ENCODE peak calls at places on chromosomes 6 and 20, in ten cellular contexts. X, A, W, H, B, D, M, U, S and Y are unnamed samples.

GRCh38 chr6:5656226-5656625 is 350.5 kb downstream of the NRN1 start:
- DNase-seq in M (no peak), H (no peak), W (no peak), S (no peak), U (no peak), X (no peak), A (no peak), B (no peak), D (no peak), Y (no peak)

GRCh38 chr20:60013296-60014142 is 55.3 kb downstream of the CDH26 start:
- DNase-seq in M (no peak), A (no peak), X (no peak), H (no peak), U (peak), S (no peak), D (no peak), B (no peak), W (no peak), Y (no peak)

GRCh38 chr6:34810936-34811632 is 19.2 kb downstream of the BLTP3A start:
- DNase-seq in X (peak), U (no peak), A (no peak), D (no peak), B (no peak), S (peak), W (no peak), H (peak), M (no peak), Y (no peak)

GRCh38 chr20:34240698-34241615 is at the start of gene ASIP:
- DNase-seq in B (no peak), H (no peak), W (no peak), X (peak), M (no peak), A (no peak), U (no peak), D (no peak), S (no peak), Y (peak)

GRCh38 chr6:326896-327537 is 34.7 kb downstream of the DUSP22 start:
- DNase-seq in A (no peak), B (no peak), H (no peak), X (no peak), W (no peak), U (no peak), D (peak), S (no peak), M (no peak), Y (no peak)

GRCh38 chr6:159609813-159610212 is 83.2 kb downstream of the SOD2 start:
- DNase-seq in W (no peak), X (no peak), A (no peak), M (no peak), U (peak), S (peak), H (no peak), B (peak), D (no peak), Y (no peak)

GRCh38 chr6:82894653-82895259 is 170.9 kb downstream of the UBE3D start:
- DNase-seq in D (no peak), B (no peak), M (no peak), X (no peak), W (no peak), S (no peak), A (no peak), H (no peak), U (no peak), Y (no peak)

GRCh38 chr20:29314294-29314693 is 1943.2 kb upstream of the DEFB115 start:
- DNase-seq in W (no peak), A (no peak), H (no peak), X (no peak), M (no peak), B (no peak), S (no peak), U (no peak), D (no peak), Y (no peak)

GRCh38 chr6:113103618-113104390 is 753.3 kb upstream of the MARCKS start:
- DNase-seq in M (peak), X (no peak), S (peak), A (no peak), B (peak), W (peak), U (peak), H (no peak), D (no peak), Y (no peak)

GRCh38 chr6:90934081-90934480 is 347.2 kb upstream of the MAP3K7 start:
- DNase-seq in A (no peak), X (no peak), W (no peak), U (no peak), B (no peak), S (no peak), M (no peak), H (no peak), D (no peak), Y (no peak)

GRCh38 chr6:129923520-129923919 is 62.4 kb upstream of the TMEM244 start:
- DNase-seq in D (no peak), B (peak), A (no peak), H (no peak), S (peak), U (peak), W (peak), X (no peak), M (no peak), Y (no peak)

GRCh38 chr6:88141641-88142298 is 24.4 kb downstream of the CNR1 start:
- DNase-seq in D (no peak), W (no peak), B (no peak), U (no peak), X (no peak), A (peak), H (no peak), M (no peak), S (no peak), Y (no peak)

GRCh38 chr20:9258891-9259290 is 190.0 kb downstream of the PLCB4 start:
- DNase-seq in H (no peak), B (no peak), D (no peak), S (no peak), W (no peak), A (no peak), M (no peak), U (no peak), X (no peak), Y (no peak)

GRCh38 chr6:121590941-121591340 is 155.5 kb downstream of the GJA1 start:
- DNase-seq in H (no peak), A (no peak), W (no peak), U (no peak), B (no peak), M (no peak), S (no peak), D (no peak), X (no peak), Y (no peak)

GRCh38 chr6:34465551-34466241 is at the start of gene PACSIN1:
- DNase-seq in A (peak), X (peak), D (no peak), H (peak), W (no peak), M (no peak), B (no peak), U (peak), S (no peak), Y (no peak)

GRCh38 chr20:9079038-9079731 is 10.3 kb downstream of the PLCB4 start:
- DNase-seq in D (no peak), U (no peak), H (no peak), S (no peak), M (no peak), X (no peak), W (no peak), B (no peak), A (no peak), Y (no peak)

GRCh38 chr6:24680582-24680981 is 13.7 kb downstream of the ACOT13 start:
- DNase-seq in W (no peak), X (no peak), S (no peak), B (no peak), M (no peak), U (no peak), H (no peak), A (no peak), D (no peak), Y (no peak)

GRCh38 chr6:16985484-16986284 is 116.2 kb upstream of the STMND1 start:
- DNase-seq in S (peak), M (peak), U (peak), B (peak), W (peak), X (no peak), H (no peak), D (no peak), A (no peak), Y (no peak)

GRCh38 chr20:30594112-30594511 is 663.4 kb upstream of the DEFB115 start:
- DNase-seq in D (no peak), M (no peak), H (no peak), X (no peak), U (no peak), S (no peak), A (no peak), B (no peak), W (no peak), Y (no peak)

GRCh38 chr6:34657307-34657978 is 39.1 kb downstream of the ILRUN start:
- DNase-seq in M (peak), W (peak), H (peak), X (peak), D (no peak), S (peak), U (peak), B (peak), A (no peak), Y (peak)

GRCh38 chr20:32858189-32858588 is 534 bp upstream of the EFCAB8 start:
- DNase-seq in U (no peak), S (peak), M (no peak), H (no peak), D (no peak), W (no peak), A (peak), B (no peak), X (no peak), Y (no peak)

GRCh38 chr6:42163941-42164340 is 9.2 kb upstream of the GUCA1A start:
- DNase-seq in D (no peak), M (no peak), H (no peak), B (no peak), S (no peak), A (no peak), W (no peak), X (no peak), U (peak), Y (no peak)

GRCh38 chr6:5151955-5152401 is 66.8 kb downstream of the PPP1R3G start:
- DNase-seq in B (peak), W (peak), X (no peak), U (peak), A (no peak), M (no peak), H (no peak), D (no peak), S (peak), Y (no peak)

GRCh38 chr20:24568842-24569241 is 99.4 kb downstream of the SYNDIG1 start:
- DNase-seq in B (no peak), U (no peak), M (no peak), X (no peak), D (no peak), S (no peak), A (no peak), W (no peak), H (no peak), Y (no peak)

GRCh38 chr20:24837721-24838456 is 111.2 kb upstream of the CST7 start:
- DNase-seq in U (peak), D (no peak), M (peak), H (no peak), S (peak), B (no peak), X (no peak), W (peak), A (no peak), Y (no peak)

GRCh38 chr6:37285861-37286311 is 27.9 kb upstream of the TMEM217 start:
- DNase-seq in H (no peak), D (no peak), S (no peak), M (no peak), W (no peak), X (no peak), B (no peak), A (no peak), U (no peak), Y (no peak)

GRCh38 chr6:111767752-111768430 is 105.4 kb downstream of the FYN start:
- DNase-seq in S (no peak), X (no peak), W (no peak), H (no peak), U (no peak), D (no peak), B (no peak), A (no peak), M (no peak), Y (peak)

GRCh38 chr6:98529364-98529763 is 305.0 kb upstream of the POU3F2 start:
- DNase-seq in D (no peak), M (no peak), U (no peak), B (no peak), A (no peak), X (no peak), W (no peak), H (no peak), S (no peak), Y (no peak)

GRCh38 chr6:113632220-113632864 is 224.8 kb upstream of the MARCKS start:
- DNase-seq in D (peak), W (peak), B (peak), X (peak), A (no peak), M (peak), S (peak), H (peak), U (peak), Y (peak)

GRCh38 chr20:1617055-1617454 is 2.8 kb downstream of the SIRPB1 start:
- DNase-seq in S (no peak), H (no peak), A (no peak), M (no peak), U (no peak), B (no peak), W (no peak), D (no peak), X (no peak), Y (no peak)

GRCh38 chr6:131787955-131788712 is 19.7 kb upstream of the ENPP1 start:
- DNase-seq in U (peak), W (peak), M (no peak), S (peak), H (no peak), A (no peak), B (peak), X (no peak), D (no peak), Y (no peak)

GRCh38 chr20:2299301-2299700 is 3.5 kb downstream of the TGM3 start:
- DNase-seq in X (no peak), H (peak), D (peak), M (no peak), W (no peak), B (no peak), U (peak), S (no peak), A (no peak), Y (no peak)

GRCh38 chr6:20678831-20679352 is 144.6 kb downstream of the CDKAL1 start:
- DNase-seq in W (no peak), U (no peak), M (no peak), H (no peak), A (no peak), S (no peak), D (no peak), B (no peak), X (no peak), Y (no peak)

GRCh38 chr6:3697609-3698008 is 53.9 kb downstream of the PXDC1 start:
- DNase-seq in W (peak), H (no peak), M (peak), D (no peak), A (no peak), B (peak), U (peak), S (peak), X (no peak), Y (no peak)

GRCh38 chr6:159037746-159038290 is 7.0 kb downstream of the TAGAP start:
- DNase-seq in H (no peak), B (no peak), S (no peak), D (no peak), X (no peak), M (no peak), W (no peak), A (no peak), U (no peak), Y (no peak)

GRCh38 chr20:38728911-38729642 is 4.8 kb downstream of the SLC32A1 start:
- DNase-seq in D (no peak), M (no peak), B (no peak), A (no peak), W (no peak), S (no peak), X (no peak), H (no peak), U (no peak), Y (peak)

GRCh38 chr6:118896339-118897136 is 2.6 kb downstream of the ASF1A start:
- DNase-seq in U (peak), W (peak), X (peak), H (no peak), D (no peak), S (peak), A (no peak), M (no peak), B (peak), Y (peak)

GRCh38 chr6:105179244-105180065 is at the start of gene POPDC3:
- DNase-seq in B (peak), H (peak), D (no peak), M (no peak), S (peak), A (peak), W (peak), U (peak), X (peak), Y (no peak)

GRCh38 chr20:17226410-17227198 is at the start of gene PCSK2:
- DNase-seq in W (peak), S (peak), M (peak), B (peak), A (peak), U (peak), H (peak), X (no peak), D (peak), Y (no peak)
- H3K4me3 ChIP-seq in W (no peak), S (peak), M (peak), B (peak), A (peak), U (peak), H (peak), X (no peak), D (peak), Y (no peak)

DNA sequence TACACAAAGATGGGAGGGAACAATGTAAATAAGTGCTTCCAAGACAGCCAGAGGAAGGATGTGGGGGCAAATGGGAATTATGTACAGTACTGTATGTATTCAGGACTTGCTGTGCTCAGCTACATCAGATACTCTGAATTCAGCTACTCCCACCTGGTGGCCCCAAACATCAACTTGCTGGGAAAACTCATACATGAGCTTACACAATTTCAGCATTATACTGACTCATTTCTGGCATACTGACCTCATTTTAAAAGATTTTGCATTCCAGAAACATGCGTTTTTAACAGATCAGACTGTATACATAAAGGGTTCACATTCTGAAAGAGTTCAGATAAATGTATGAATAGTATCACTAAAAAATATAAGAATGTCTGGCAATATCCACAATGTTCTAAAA is 59.7 kb downstream of the GPX5 start:
- DNase-seq in U (peak), S (peak), A (no peak), W (peak), X (no peak), D (no peak), M (no peak), H (no peak), B (no peak), Y (no peak)
- H3K4me3 ChIP-seq in U (no peak), S (no peak), A (no peak), W (no peak), X (no peak), D (no peak), M (no peak), H (no peak), B (no peak), Y (no peak)

GRCh38 chr20:53751394-53752368 is 158.0 kb upstream of the ZNF217 start:
- DNase-seq in D (no peak), S (no peak), W (no peak), B (no peak), M (no peak), X (peak), A (no peak), U (peak), H (peak), Y (peak)

GRCh38 chr20:53753880-53754459 is 160.3 kb upstream of the ZNF217 start:
- DNase-seq in U (no peak), W (no peak), B (no peak), X (no peak), M (no peak), D (no peak), H (no peak), S (no peak), A (no peak), Y (no peak)

GRCh38 chr20:53750827-53751393 is 157.3 kb upstream of the ZNF217 start:
- DNase-seq in H (peak), W (peak), X (no peak), M (peak), U (peak), A (no peak), D (no peak), S (peak), B (peak), Y (peak)

GRCh38 chr20:53752583-53752970 is 158.9 kb upstream of the ZNF217 start:
- DNase-seq in S (no peak), A (no peak), H (no peak), U (no peak), D (no peak), B (no peak), M (no peak), X (no peak), W (no peak), Y (no peak)

DNA sequence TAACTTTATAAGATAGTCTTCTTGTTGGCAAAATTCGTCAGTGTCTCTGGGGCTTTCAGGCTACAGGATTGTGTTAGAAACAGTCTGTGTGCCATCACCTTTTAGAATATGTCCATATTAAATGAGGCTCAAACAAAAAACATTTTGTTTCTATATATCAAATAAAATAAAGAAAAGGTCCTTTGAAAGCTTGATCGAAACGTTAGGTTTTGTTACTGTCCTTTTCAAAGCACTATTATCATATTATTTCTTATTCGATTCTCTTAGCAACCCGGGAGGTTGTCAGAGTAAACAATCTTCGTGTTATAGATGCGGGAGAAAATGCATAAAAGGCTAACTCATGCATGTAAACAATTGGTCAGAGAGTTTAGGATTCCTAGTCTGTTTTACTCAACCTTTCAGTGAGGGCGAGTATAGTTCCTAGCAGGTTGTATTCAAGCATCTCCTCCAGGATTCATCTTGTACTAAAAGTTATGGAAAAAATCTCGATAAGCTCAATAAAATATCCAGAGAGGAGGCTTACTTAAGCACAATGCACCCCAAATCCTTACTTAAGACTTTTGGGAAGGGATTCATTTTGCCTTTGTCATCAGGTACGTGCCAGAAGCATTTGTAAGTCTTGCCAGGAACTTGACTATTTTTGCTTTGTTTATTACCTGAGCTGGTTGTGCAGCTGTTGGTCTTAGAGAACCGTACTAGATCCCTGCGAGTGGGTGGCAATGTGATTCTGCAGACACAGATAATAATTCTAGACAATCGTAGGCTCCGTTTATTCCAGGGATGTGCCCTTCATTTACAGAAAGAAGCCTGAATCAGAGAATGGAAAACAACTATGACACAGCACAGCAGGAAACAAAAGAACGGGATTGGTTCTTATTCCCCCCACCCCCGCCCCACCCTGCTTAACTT is 159.6 kb upstream of the ZNF217 start:
- DNase-seq in U (no peak), X (peak), S (no peak), D (no peak), M (no peak), W (peak), A (no peak), H (no peak), B (no peak), Y (no peak)
- H3K4me3 ChIP-seq in U (no peak), X (peak), S (no peak), D (no peak), M (no peak), W (no peak), A (no peak), H (no peak), B (no peak), Y (no peak)

GRCh38 chr20:49595346-49595745 is 27.4 kb upstream of the PTGIS start:
- DNase-seq in A (no peak), H (no peak), X (no peak), B (no peak), S (no peak), D (no peak), M (no peak), U (no peak), W (no peak), Y (no peak)

GRCh38 chr20:49593441-49594142 is 25.7 kb upstream of the PTGIS start:
- DNase-seq in D (no peak), W (no peak), B (no peak), M (no peak), U (peak), S (no peak), A (no peak), H (no peak), X (no peak), Y (no peak)

GRCh38 chr20:49595811-49596545 is 28.0 kb upstream of the PTGIS start:
- DNase-seq in D (peak), B (peak), H (no peak), W (peak), M (no peak), X (no peak), U (peak), A (no peak), S (no peak), Y (peak)

GRCh38 chr20:49594143-49594928 is 26.4 kb upstream of the PTGIS start:
- DNase-seq in D (peak), S (peak), H (peak), A (no peak), W (peak), U (peak), M (no peak), B (peak), X (no peak), Y (no peak)

DNA sequence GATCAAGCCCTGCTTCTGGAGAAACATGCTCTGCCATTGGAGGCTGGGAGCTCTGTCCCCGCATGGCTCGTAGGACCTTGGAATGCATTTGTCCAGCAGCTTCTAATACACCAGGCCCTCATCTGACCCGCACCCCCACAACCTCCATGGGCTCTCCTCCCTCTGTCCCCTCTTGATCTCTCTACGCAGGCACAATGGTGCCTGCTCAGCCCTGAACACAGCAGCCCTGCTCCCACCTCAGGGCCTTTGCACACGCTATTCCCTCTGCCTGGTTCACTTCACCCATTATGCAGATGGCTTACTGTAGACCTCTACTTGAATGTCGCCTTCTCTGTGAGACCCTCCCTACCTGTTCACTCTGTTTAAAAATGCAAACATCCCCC is 27.0 kb upstream of the PTGIS start:
- DNase-seq in A (no peak), M (no peak), D (no peak), B (no peak), H (no peak), U (no peak), W (no peak), S (no peak), X (no peak), Y (no peak)
- H3K4me3 ChIP-seq in A (no peak), M (no peak), D (no peak), B (no peak), H (no peak), U (no peak), W (no peak), S (no peak), X (no peak), Y (no peak)